ENCODE peak calls at places on chromosome 13, in ten cellular contexts. One of them, this sample, is unnamed.

GRCh38 chr13:76556632-76557031 is 329.6 kb downstream of the KCTD12 start:
- DNase-seq in uterus: no peak
- DNase-seq in type B pancreatic cell: no peak
- DNase-seq in heart right ventricle: no peak
- DNase-seq in neural crest cell: no peak
- DNase-seq in nephron progenitor cell: no peak
- DNase-seq in hepatocyte: no peak
- DNase-seq in GM20000: no peak
- DNase-seq in endodermal cell: no peak
- DNase-seq in heart left ventricle: no peak
- DNase-seq in this sample: no peak

GRCh38 chr13:96481482-96481881 is 391.6 kb downstream of the HS6ST3 start:
- DNase-seq in uterus: no peak
- DNase-seq in type B pancreatic cell: no peak
- DNase-seq in heart right ventricle: no peak
- DNase-seq in neural crest cell: no peak
- DNase-seq in nephron progenitor cell: no peak
- DNase-seq in hepatocyte: no peak
- DNase-seq in GM20000: no peak
- DNase-seq in endodermal cell: peak; percentile 58
- DNase-seq in heart left ventricle: no peak
- DNase-seq in this sample: no peak

GRCh38 chr13:45529758-45530157 is 65.0 kb downstream of the COG3 start:
- DNase-seq in uterus: no peak
- DNase-seq in type B pancreatic cell: no peak
- DNase-seq in heart right ventricle: no peak
- DNase-seq in neural crest cell: no peak
- DNase-seq in nephron progenitor cell: no peak
- DNase-seq in hepatocyte: no peak
- DNase-seq in GM20000: no peak
- DNase-seq in endodermal cell: no peak
- DNase-seq in heart left ventricle: no peak
- DNase-seq in this sample: no peak

GRCh38 chr13:73958657-73959397 is 175.4 kb downstream of the KLF12 start:
- DNase-seq in uterus: no peak
- DNase-seq in type B pancreatic cell: no peak
- DNase-seq in heart right ventricle: no peak
- DNase-seq in neural crest cell: no peak
- DNase-seq in nephron progenitor cell: no peak
- DNase-seq in hepatocyte: peak; percentile 26
- DNase-seq in GM20000: no peak
- DNase-seq in endodermal cell: no peak
- DNase-seq in heart left ventricle: no peak
- DNase-seq in this sample: no peak

GRCh38 chr13:51769455-51770127 is 34.4 kb downstream of the DHRS12 start:
- DNase-seq in uterus: peak; percentile 84
- DNase-seq in type B pancreatic cell: no peak
- DNase-seq in heart right ventricle: no peak
- DNase-seq in neural crest cell: no peak
- DNase-seq in nephron progenitor cell: no peak
- DNase-seq in hepatocyte: no peak
- DNase-seq in GM20000: no peak
- DNase-seq in endodermal cell: peak; percentile 39
- DNase-seq in heart left ventricle: no peak
- DNase-seq in this sample: no peak

GRCh38 chr13:51873419-51873818 is 11.7 kb downstream of the CCDC70 start:
- DNase-seq in uterus: no peak
- DNase-seq in type B pancreatic cell: no peak
- DNase-seq in heart right ventricle: no peak
- DNase-seq in neural crest cell: no peak
- DNase-seq in nephron progenitor cell: no peak
- DNase-seq in hepatocyte: no peak
- DNase-seq in GM20000: no peak
- DNase-seq in endodermal cell: no peak
- DNase-seq in heart left ventricle: no peak
- DNase-seq in this sample: no peak

GRCh38 chr13:33235564-33235963 is 50.0 kb downstream of the STARD13 start:
- DNase-seq in uterus: no peak
- DNase-seq in type B pancreatic cell: no peak
- DNase-seq in heart right ventricle: no peak
- DNase-seq in neural crest cell: no peak
- DNase-seq in nephron progenitor cell: no peak
- DNase-seq in hepatocyte: no peak
- DNase-seq in GM20000: no peak
- DNase-seq in endodermal cell: no peak
- DNase-seq in heart left ventricle: no peak
- DNase-seq in this sample: no peak

GRCh38 chr13:77896536-77896935 is 22.1 kb downstream of the EDNRB start:
- DNase-seq in uterus: peak; percentile 23
- DNase-seq in type B pancreatic cell: no peak
- DNase-seq in heart right ventricle: peak; percentile 81
- DNase-seq in neural crest cell: no peak
- DNase-seq in nephron progenitor cell: no peak
- DNase-seq in hepatocyte: no peak
- DNase-seq in GM20000: no peak
- DNase-seq in endodermal cell: no peak
- DNase-seq in heart left ventricle: peak; percentile 53
- DNase-seq in this sample: no peak

GRCh38 chr13:105213512-105213911 is 1322.0 kb downstream of the EFNB2 start:
- DNase-seq in uterus: no peak
- DNase-seq in type B pancreatic cell: no peak
- DNase-seq in heart right ventricle: no peak
- DNase-seq in neural crest cell: no peak
- DNase-seq in nephron progenitor cell: no peak
- DNase-seq in hepatocyte: no peak
- DNase-seq in GM20000: no peak
- DNase-seq in endodermal cell: peak; percentile 60
- DNase-seq in heart left ventricle: no peak
- DNase-seq in this sample: no peak

GRCh38 chr13:95503662-95504061 is 48.9 kb upstream of the CLDN10 start:
- DNase-seq in uterus: no peak
- DNase-seq in type B pancreatic cell: no peak
- DNase-seq in heart right ventricle: no peak
- DNase-seq in neural crest cell: no peak
- DNase-seq in nephron progenitor cell: no peak
- DNase-seq in hepatocyte: no peak
- DNase-seq in GM20000: no peak
- DNase-seq in endodermal cell: no peak
- DNase-seq in heart left ventricle: no peak
- DNase-seq in this sample: no peak

GRCh38 chr13:104534847-104535246 is 1468.6 kb upstream of the SLC10A2 start:
- DNase-seq in uterus: no peak
- DNase-seq in type B pancreatic cell: no peak
- DNase-seq in heart right ventricle: no peak
- DNase-seq in neural crest cell: no peak
- DNase-seq in nephron progenitor cell: peak; percentile 6
- DNase-seq in hepatocyte: no peak
- DNase-seq in GM20000: no peak
- DNase-seq in endodermal cell: peak; percentile 70
- DNase-seq in heart left ventricle: no peak
- DNase-seq in this sample: no peak

GRCh38 chr13:51479199-51479523 is 26.3 kb upstream of the INTS6 start:
- DNase-seq in uterus: no peak
- DNase-seq in type B pancreatic cell: no peak
- DNase-seq in heart right ventricle: no peak
- DNase-seq in neural crest cell: no peak
- DNase-seq in nephron progenitor cell: no peak
- DNase-seq in hepatocyte: no peak
- DNase-seq in GM20000: no peak
- DNase-seq in endodermal cell: no peak
- DNase-seq in heart left ventricle: no peak
- DNase-seq in this sample: no peak

GRCh38 chr13:92676246-92676645 is 550.4 kb upstream of the GPC6 start:
- DNase-seq in uterus: no peak
- DNase-seq in type B pancreatic cell: no peak
- DNase-seq in heart right ventricle: no peak
- DNase-seq in neural crest cell: no peak
- DNase-seq in nephron progenitor cell: no peak
- DNase-seq in hepatocyte: no peak
- DNase-seq in GM20000: no peak
- DNase-seq in endodermal cell: no peak
- DNase-seq in heart left ventricle: no peak
- DNase-seq in this sample: no peak

GRCh38 chr13:75869981-75870380 is 233.9 kb downstream of the LMO7 start:
- DNase-seq in uterus: no peak
- DNase-seq in type B pancreatic cell: no peak
- DNase-seq in heart right ventricle: no peak
- DNase-seq in neural crest cell: no peak
- DNase-seq in nephron progenitor cell: no peak
- DNase-seq in hepatocyte: no peak
- DNase-seq in GM20000: no peak
- DNase-seq in endodermal cell: no peak
- DNase-seq in heart left ventricle: no peak
- DNase-seq in this sample: no peak

GRCh38 chr13:97502192-97502591 is 68.2 kb downstream of the RAP2A start:
- DNase-seq in uterus: no peak
- DNase-seq in type B pancreatic cell: no peak
- DNase-seq in heart right ventricle: peak; percentile 49
- DNase-seq in neural crest cell: no peak
- DNase-seq in nephron progenitor cell: no peak
- DNase-seq in hepatocyte: peak; percentile 26
- DNase-seq in GM20000: no peak
- DNase-seq in endodermal cell: no peak
- DNase-seq in heart left ventricle: peak; percentile 40
- DNase-seq in this sample: no peak

GRCh38 chr13:97502691-97503090 is 68.7 kb downstream of the RAP2A start:
- DNase-seq in uterus: no peak
- DNase-seq in type B pancreatic cell: no peak
- DNase-seq in heart right ventricle: no peak
- DNase-seq in neural crest cell: no peak
- DNase-seq in nephron progenitor cell: no peak
- DNase-seq in hepatocyte: no peak
- DNase-seq in GM20000: no peak
- DNase-seq in endodermal cell: no peak
- DNase-seq in heart left ventricle: no peak
- DNase-seq in this sample: no peak

GRCh38 chr13:97505022-97505421 is 71.1 kb downstream of the RAP2A start:
- DNase-seq in uterus: no peak
- DNase-seq in type B pancreatic cell: no peak
- DNase-seq in heart right ventricle: no peak
- DNase-seq in neural crest cell: no peak
- DNase-seq in nephron progenitor cell: no peak
- DNase-seq in hepatocyte: no peak
- DNase-seq in GM20000: no peak
- DNase-seq in endodermal cell: no peak
- DNase-seq in heart left ventricle: no peak
- DNase-seq in this sample: no peak

GRCh38 chr13:97506511-97506910 is 72.5 kb downstream of the RAP2A start:
- DNase-seq in uterus: no peak
- DNase-seq in type B pancreatic cell: no peak
- DNase-seq in heart right ventricle: no peak
- DNase-seq in neural crest cell: no peak
- DNase-seq in nephron progenitor cell: no peak
- DNase-seq in hepatocyte: peak; percentile 46
- DNase-seq in GM20000: no peak
- DNase-seq in endodermal cell: no peak
- DNase-seq in heart left ventricle: no peak
- DNase-seq in this sample: no peak
- TF ChIP-seq CTCF in uterus: no peak
- TF ChIP-seq CTCF in type B pancreatic cell: no peak
- TF ChIP-seq CTCF in heart right ventricle: no peak
- TF ChIP-seq CTCF in neural crest cell: no peak
- TF ChIP-seq CTCF in nephron progenitor cell: no peak
- TF ChIP-seq CTCF in hepatocyte: no peak
- TF ChIP-seq CTCF in GM20000: no peak
- TF ChIP-seq CTCF in endodermal cell: no peak
- TF ChIP-seq CTCF in heart left ventricle: no peak
- TF ChIP-seq CTCF in this sample: no peak

GRCh38 chr13:40334616-40335015 is 331.8 kb downstream of the FOXO1 start:
- DNase-seq in uterus: no peak
- DNase-seq in type B pancreatic cell: no peak
- DNase-seq in heart right ventricle: no peak
- DNase-seq in neural crest cell: no peak
- DNase-seq in nephron progenitor cell: no peak
- DNase-seq in hepatocyte: no peak
- DNase-seq in GM20000: no peak
- DNase-seq in endodermal cell: no peak
- DNase-seq in heart left ventricle: no peak
- DNase-seq in this sample: no peak
- TF ChIP-seq CTCF in uterus: no peak
- TF ChIP-seq CTCF in type B pancreatic cell: no peak
- TF ChIP-seq CTCF in heart right ventricle: no peak
- TF ChIP-seq CTCF in neural crest cell: no peak
- TF ChIP-seq CTCF in nephron progenitor cell: no peak
- TF ChIP-seq CTCF in hepatocyte: no peak
- TF ChIP-seq CTCF in GM20000: no peak
- TF ChIP-seq CTCF in endodermal cell: no peak
- TF ChIP-seq CTCF in heart left ventricle: no peak
- TF ChIP-seq CTCF in this sample: no peak

GRCh38 chr13:29730253-29730652 is 120.2 kb downstream of the UBL3 start:
- DNase-seq in uterus: no peak
- DNase-seq in type B pancreatic cell: no peak
- DNase-seq in heart right ventricle: no peak
- DNase-seq in neural crest cell: no peak
- DNase-seq in nephron progenitor cell: no peak
- DNase-seq in hepatocyte: no peak
- DNase-seq in GM20000: no peak
- DNase-seq in endodermal cell: no peak
- DNase-seq in heart left ventricle: no peak
- DNase-seq in this sample: no peak
- TF ChIP-seq CTCF in uterus: no peak
- TF ChIP-seq CTCF in type B pancreatic cell: peak; percentile 55
- TF ChIP-seq CTCF in heart right ventricle: no peak
- TF ChIP-seq CTCF in neural crest cell: peak; percentile 39
- TF ChIP-seq CTCF in nephron progenitor cell: no peak
- TF ChIP-seq CTCF in hepatocyte: no peak
- TF ChIP-seq CTCF in GM20000: no peak
- TF ChIP-seq CTCF in endodermal cell: peak; percentile 58
- TF ChIP-seq CTCF in heart left ventricle: no peak
- TF ChIP-seq CTCF in this sample: no peak

GRCh38 chr13:113802090-113802531 is 43.1 kb downstream of the TMEM255B start:
- DNase-seq in uterus: peak; percentile 71
- DNase-seq in type B pancreatic cell: no peak
- DNase-seq in heart right ventricle: peak; percentile 57
- DNase-seq in neural crest cell: peak; percentile 46
- DNase-seq in nephron progenitor cell: peak; percentile 75
- DNase-seq in hepatocyte: peak; percentile 82
- DNase-seq in GM20000: no peak
- DNase-seq in endodermal cell: peak; percentile 88
- DNase-seq in heart left ventricle: no peak
- DNase-seq in this sample: no peak
- TF ChIP-seq CTCF in uterus: no peak
- TF ChIP-seq CTCF in type B pancreatic cell: no peak
- TF ChIP-seq CTCF in heart right ventricle: no peak
- TF ChIP-seq CTCF in neural crest cell: no peak
- TF ChIP-seq CTCF in nephron progenitor cell: no peak
- TF ChIP-seq CTCF in hepatocyte: no peak
- TF ChIP-seq CTCF in GM20000: no peak
- TF ChIP-seq CTCF in endodermal cell: peak; percentile 28
- TF ChIP-seq CTCF in heart left ventricle: no peak
- TF ChIP-seq CTCF in this sample: no peak